ENCODE peak calls at places on chromosomes 16 and 17, in four cellular contexts. L is H1, I is HCT116, T is K562. E is an unnamed sample.

GRCh38 chr17:79607941-79608728 is 2.7 kb downstream of the RBFOX3 start:
- DNase-seq in L (peak), I (peak), T (peak), E (peak)

GRCh38 chr17:79777844-79778503 is at the start of gene CBX2:
- DNase-seq in L (peak), I (peak), T (peak), E (no peak)

GRCh38 chr17:78182504-78182903 is 4.3 kb downstream of the TK1 start:
- DNase-seq in L (no peak), I (no peak), T (no peak), E (no peak)

GRCh38 chr17:36631022-36631421 is 29.6 kb downstream of the MRM1 start:
- DNase-seq in L (no peak), I (no peak), T (no peak), E (no peak)

GRCh38 chr17:42050360-42051012 is at the start of gene C17orf113:
- DNase-seq in L (peak), I (no peak), T (peak), E (no peak)

GRCh38 chr17:4176803-4177472 is 33.9 kb downstream of the CYB5D2 start:
- DNase-seq in L (no peak), I (no peak), T (no peak), E (no peak)

GRCh38 chr16:67563708-67564468 is 1.6 kb downstream of the CTCF start:
- DNase-seq in L (no peak), I (no peak), T (no peak), E (no peak)

GRCh38 chr16:22424161-22424937 is 49.9 kb upstream of the CDR2 start:
- DNase-seq in L (peak), I (no peak), T (no peak), E (no peak)

GRCh38 chr17:47847341-47848197 is 3.4 kb downstream of the SP6 start:
- DNase-seq in L (peak), I (no peak), T (no peak), E (peak)

GRCh38 chr16:69100046-69100765 is 5.2 kb upstream of the HAS3 start:
- DNase-seq in L (no peak), I (no peak), T (no peak), E (no peak)

GRCh38 chr17:29100296-29100695 is 57.4 kb downstream of the PIPOX start:
- DNase-seq in L (no peak), I (no peak), T (no peak), E (no peak)

GRCh38 chr16:27430923-27431484 is 29.0 kb downstream of the IL21R start:
- DNase-seq in L (peak), I (no peak), T (peak), E (no peak)

GRCh38 chr16:48165961-48166578 is 10.3 kb upstream of the ABCC12 start:
- DNase-seq in L (no peak), I (no peak), T (no peak), E (no peak)

GRCh38 chr17:51128089-51128488 is 7.4 kb upstream of the SPAG9 start:
- DNase-seq in L (no peak), I (peak), T (no peak), E (no peak)

GRCh38 chr16:14263011-14263410 is 191.9 kb downstream of the MRTFB start:
- DNase-seq in L (no peak), I (no peak), T (no peak), E (no peak)

GRCh38 chr16:14264560-14264959 is 193.4 kb downstream of the MRTFB start:
- DNase-seq in L (no peak), I (no peak), T (no peak), E (no peak)

GRCh38 chr16:14263769-14264168 is 192.7 kb downstream of the MRTFB start:
- DNase-seq in L (no peak), I (no peak), T (no peak), E (no peak)

DNA sequence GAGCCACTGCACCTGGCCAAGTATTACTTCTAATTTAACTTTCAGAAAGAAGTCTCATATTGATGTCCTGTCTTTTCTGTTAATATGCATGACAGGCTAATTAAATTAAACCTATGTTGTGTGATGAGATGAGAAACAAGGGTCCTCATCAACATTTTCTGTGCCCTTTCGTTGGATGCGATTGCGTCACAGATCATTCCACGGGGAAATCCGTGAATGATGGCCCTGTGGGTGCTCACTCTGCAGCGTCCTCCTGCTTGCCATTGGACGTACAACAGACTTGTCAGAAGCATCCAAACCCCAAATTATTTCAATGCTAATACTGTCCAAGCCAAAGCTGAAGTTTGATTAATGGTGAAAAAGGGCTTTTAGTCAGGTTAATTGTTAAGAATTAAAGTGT is 197.0 kb downstream of the MRTFB start:
- DNase-seq in L (no peak), I (no peak), T (no peak), E (no peak)
- TF ChIP-seq YY1 in L (no peak), I (no peak), T (no peak), E (no peak)

DNA sequence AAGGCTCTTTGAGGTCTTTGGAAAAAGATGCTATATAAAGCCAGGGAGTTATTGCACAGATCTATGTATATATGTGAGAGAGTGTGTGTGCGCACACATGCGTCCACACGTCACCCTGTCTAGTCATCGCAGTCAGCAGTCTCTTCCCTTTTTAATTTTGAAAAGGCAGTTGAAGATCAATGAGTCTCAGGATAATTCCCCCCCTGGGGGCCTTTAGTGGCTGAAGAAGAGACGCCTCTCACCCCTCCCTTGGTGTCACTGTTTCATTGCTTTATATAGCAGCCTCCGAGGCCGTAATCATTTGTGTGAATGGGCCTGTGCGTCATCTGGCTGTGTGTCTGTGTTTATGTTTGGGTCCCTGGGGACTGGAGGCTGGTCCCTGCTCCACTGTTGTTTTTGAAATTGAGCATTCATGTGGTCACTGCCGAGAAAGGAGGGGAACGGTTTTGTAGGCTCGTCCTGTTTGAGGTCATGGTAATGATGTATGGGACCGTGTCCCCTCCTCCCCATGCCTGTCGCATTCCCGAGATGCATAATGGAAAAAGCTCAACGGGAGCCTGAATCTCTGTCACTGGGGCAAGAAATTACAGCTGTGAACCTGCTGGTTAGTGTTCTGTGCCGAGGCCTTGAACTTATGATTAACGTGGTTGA is 143.9 kb downstream of the SNX29 start:
- DNase-seq in L (no peak), I (no peak), T (no peak), E (no peak)
- TF ChIP-seq YY1 in L (no peak), I (no peak), T (no peak), E (no peak)

GRCh38 chr17:71535311-71535710 is 585.5 kb upstream of the SOX9 start:
- DNase-seq in L (no peak), I (no peak), T (no peak), E (no peak)
- TF ChIP-seq YY1 in L (no peak), I (no peak), T (no peak), E (no peak)

DNA sequence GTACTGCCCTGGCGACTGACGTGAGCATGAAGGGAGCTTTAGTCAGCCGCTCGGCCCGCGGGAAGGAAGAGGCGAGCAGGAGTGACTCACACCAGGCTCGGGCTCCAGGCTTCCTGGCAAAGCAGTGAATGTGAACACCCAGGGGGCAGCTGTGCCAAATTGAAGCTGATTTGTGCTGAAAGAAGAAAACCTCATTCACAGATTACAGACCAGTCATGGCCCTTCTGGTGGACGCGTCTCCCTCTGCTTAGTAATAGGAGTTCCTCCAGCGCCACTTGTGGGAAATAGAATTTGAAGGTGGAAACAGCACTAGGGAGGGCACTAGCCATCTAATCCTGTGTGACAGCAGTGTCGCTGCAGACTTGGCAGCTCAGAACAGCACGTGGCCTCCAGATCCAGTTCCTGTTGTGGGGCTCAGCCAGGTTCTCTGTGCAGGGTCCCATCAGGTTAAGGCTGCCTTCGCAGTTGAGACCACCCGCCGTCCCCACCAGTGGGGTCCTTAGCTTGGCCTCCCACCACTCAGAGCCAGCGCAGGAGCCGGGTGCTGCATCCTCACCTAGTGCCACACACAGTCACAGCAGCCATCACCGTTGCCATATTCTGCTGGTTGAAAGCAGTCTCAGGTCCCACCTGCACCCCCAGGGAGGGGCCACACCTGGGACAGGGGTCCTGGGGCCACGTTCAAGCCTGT is 164.5 kb upstream of the CHMP6 start:
- DNase-seq in L (no peak), I (no peak), T (no peak), E (no peak)
- TF ChIP-seq YY1 in L (no peak), I (no peak), T (no peak), E (no peak)

GRCh38 chr17:10106067-10106466 is 92.3 kb downstream of the GAS7 start:
- DNase-seq in L (no peak), I (no peak), T (no peak), E (no peak)

GRCh38 chr17:10102817-10103216 is 95.6 kb downstream of the GAS7 start:
- DNase-seq in L (no peak), I (no peak), T (no peak), E (no peak)

GRCh38 chr17:10107320-10108165 is 90.9 kb downstream of the GAS7 start:
- DNase-seq in L (no peak), I (no peak), T (no peak), E (no peak)

GRCh38 chr17:10105513-10106001 is 92.8 kb downstream of the GAS7 start:
- DNase-seq in L (no peak), I (no peak), T (no peak), E (no peak)

DNA sequence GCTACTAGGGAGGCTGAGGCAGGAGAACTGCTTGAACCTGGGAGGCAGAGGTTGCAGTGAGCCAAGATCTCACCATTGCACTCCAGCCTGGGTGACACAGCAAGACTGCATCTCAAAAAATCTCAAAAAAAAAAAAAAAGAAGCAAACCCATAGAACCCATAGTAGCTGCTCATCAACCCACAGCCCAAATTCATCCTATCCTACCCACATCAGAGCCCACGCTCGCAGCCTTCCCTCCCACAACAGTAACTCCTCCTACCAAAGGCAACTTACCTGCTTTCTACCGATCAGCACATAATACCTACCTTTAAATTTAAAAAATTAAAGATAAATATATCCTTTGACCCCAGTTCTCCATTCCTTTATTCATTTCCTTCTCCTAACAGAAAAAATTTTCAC is 94.7 kb downstream of the GAS7 start:
- DNase-seq in L (no peak), I (no peak), T (no peak), E (no peak)
- TF ChIP-seq YY1 in L (no peak), I (no peak), T (no peak), E (no peak)

DNA sequence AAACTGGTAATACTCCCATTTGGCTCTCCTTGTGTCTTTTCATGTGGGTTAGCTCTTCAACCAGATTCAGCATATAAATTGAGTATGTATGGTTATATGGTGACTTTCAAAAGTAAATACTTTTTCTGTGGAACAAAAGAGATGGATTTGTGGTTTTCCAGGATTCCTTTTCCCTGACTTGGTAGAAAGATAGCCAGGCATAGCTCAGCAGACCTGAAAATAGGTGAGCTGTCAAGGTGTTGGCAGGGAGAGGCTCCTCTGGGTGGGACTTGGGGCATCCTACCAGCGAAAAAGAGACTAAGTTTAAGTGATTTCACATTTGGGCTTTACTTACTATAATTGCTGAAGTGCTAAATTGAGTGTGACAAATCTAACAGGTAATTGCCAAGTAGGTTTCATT is 80.4 kb downstream of the FTO start:
- DNase-seq in L (no peak), I (no peak), T (no peak), E (no peak)
- TF ChIP-seq YY1 in L (no peak), I (no peak), T (no peak), E (no peak)

GRCh38 chr16:3023669-3024478 is at the start of the genes HCFC1R1 and THOC6:
- DNase-seq in L (peak), I (peak), T (peak), E (peak)
- TF ChIP-seq YY1 in L (no peak), I (peak), T (peak), E (no peak)

GRCh38 chr16:50252874-50253510 is 13.4 kb upstream of the ADCY7 start:
- DNase-seq in L (no peak), I (no peak), T (no peak), E (no peak)

GRCh38 chr16:50253511-50253903 is 12.8 kb upstream of the ADCY7 start:
- DNase-seq in L (no peak), I (no peak), T (no peak), E (no peak)

GRCh38 chr16:50254072-50254471 is 12.3 kb upstream of the ADCY7 start:
- DNase-seq in L (no peak), I (no peak), T (peak), E (no peak)

GRCh38 chr16:50251375-50252081 is 14.8 kb upstream of the ADCY7 start:
- DNase-seq in L (no peak), I (no peak), T (no peak), E (no peak)

DNA sequence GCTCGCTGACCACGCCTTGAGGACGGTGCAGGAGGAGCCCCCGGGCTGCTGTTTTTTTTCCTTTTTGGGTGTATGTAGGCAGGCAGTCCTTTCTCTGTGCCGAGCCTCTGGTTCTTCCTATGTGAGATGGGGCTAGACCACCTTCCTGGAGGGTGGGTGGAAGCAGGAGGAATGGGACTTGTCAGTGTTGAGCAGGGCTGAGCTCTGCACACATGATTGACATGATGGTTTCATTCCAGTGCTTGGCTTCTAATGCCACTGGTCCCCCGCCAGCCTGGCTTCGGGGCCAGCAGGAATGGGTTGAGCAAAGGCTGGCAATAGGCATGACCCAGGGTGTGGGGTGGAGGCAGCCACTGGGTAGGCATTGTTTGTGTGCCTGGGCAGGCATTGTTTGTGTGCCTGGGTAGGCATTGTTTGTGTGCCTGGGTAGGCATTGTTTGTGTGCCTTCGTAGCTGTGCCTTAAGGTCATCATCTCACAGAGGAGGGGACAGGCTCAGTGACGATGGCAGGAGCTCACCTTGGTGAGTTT is 14.2 kb upstream of the ADCY7 start:
- DNase-seq in L (no peak), I (no peak), T (no peak), E (no peak)
- TF ChIP-seq YY1 in L (no peak), I (no peak), T (no peak), E (no peak)